ENCODE peak calls at places on chromosomes 16 and 17, in six cellular contexts. One of them, this sample, is unnamed.

GRCh38 chr17:41880130-41880529 is 14.9 kb upstream of the KLHL11 start:
- DNase-seq in HCT116: no peak
- DNase-seq in OCI-LY7: no peak
- DNase-seq in fibroblast of lung: no peak
- DNase-seq in GM23248: no peak
- DNase-seq in IMR-90: no peak
- DNase-seq in this sample: no peak

GRCh38 chr16:88605186-88606145 is 32.9 kb upstream of the IL17C start:
- DNase-seq in HCT116: no peak
- DNase-seq in OCI-LY7: no peak
- DNase-seq in fibroblast of lung: no peak
- DNase-seq in GM23248: no peak
- DNase-seq in IMR-90: no peak
- DNase-seq in this sample: no peak

GRCh38 chr16:67458121-67458641 is 22.8 kb downstream of the ATP6V0D1 start:
- DNase-seq in HCT116: no peak
- DNase-seq in OCI-LY7: no peak
- DNase-seq in fibroblast of lung: no peak
- DNase-seq in GM23248: peak
- DNase-seq in IMR-90: no peak
- DNase-seq in this sample: peak

GRCh38 chr17:41621916-41622315 is 2.5 kb downstream of the KRT17 start:
- DNase-seq in HCT116: no peak
- DNase-seq in OCI-LY7: no peak
- DNase-seq in fibroblast of lung: no peak
- DNase-seq in GM23248: no peak
- DNase-seq in IMR-90: no peak
- DNase-seq in this sample: no peak

GRCh38 chr16:29009050-29009837 is 24.4 kb downstream of the LAT start:
- DNase-seq in HCT116: no peak
- DNase-seq in OCI-LY7: no peak
- DNase-seq in fibroblast of lung: no peak
- DNase-seq in GM23248: no peak
- DNase-seq in IMR-90: no peak
- DNase-seq in this sample: peak

GRCh38 chr16:3454093-3454492 is 10.6 kb downstream of the NAA60 start:
- DNase-seq in HCT116: no peak
- DNase-seq in OCI-LY7: no peak
- DNase-seq in fibroblast of lung: no peak
- DNase-seq in GM23248: peak
- DNase-seq in IMR-90: peak
- DNase-seq in this sample: peak

GRCh38 chr17:62703776-62704380 is 76.4 kb downstream of the MRC2 start:
- DNase-seq in HCT116: no peak
- DNase-seq in OCI-LY7: peak
- DNase-seq in fibroblast of lung: peak
- DNase-seq in GM23248: peak
- DNase-seq in IMR-90: peak
- DNase-seq in this sample: peak

GRCh38 chr16:3670711-3671110 is 16.2 kb downstream of the DNASE1 start:
- DNase-seq in HCT116: no peak
- DNase-seq in OCI-LY7: no peak
- DNase-seq in fibroblast of lung: no peak
- DNase-seq in GM23248: no peak
- DNase-seq in IMR-90: no peak
- DNase-seq in this sample: no peak

GRCh38 chr17:69350911-69351310 is 24.0 kb upstream of the ABCA5 start:
- DNase-seq in HCT116: no peak
- DNase-seq in OCI-LY7: no peak
- DNase-seq in fibroblast of lung: no peak
- DNase-seq in GM23248: peak
- DNase-seq in IMR-90: no peak
- DNase-seq in this sample: no peak

GRCh38 chr17:2042355-2042929 is 620 bp downstream of the OVCA2 start:
- DNase-seq in HCT116: no peak
- DNase-seq in OCI-LY7: no peak
- DNase-seq in fibroblast of lung: peak
- DNase-seq in GM23248: peak
- DNase-seq in IMR-90: no peak
- DNase-seq in this sample: peak

GRCh38 chr16:84827131-84827574 is 7.4 kb downstream of the CRISPLD2 start:
- DNase-seq in HCT116: no peak
- DNase-seq in OCI-LY7: no peak
- DNase-seq in fibroblast of lung: peak
- DNase-seq in GM23248: peak
- DNase-seq in IMR-90: peak
- DNase-seq in this sample: peak

GRCh38 chr17:70622382-70623260 is 453.3 kb downstream of the KCNJ2 start:
- DNase-seq in HCT116: peak
- DNase-seq in OCI-LY7: peak
- DNase-seq in fibroblast of lung: peak
- DNase-seq in GM23248: peak
- DNase-seq in IMR-90: peak
- DNase-seq in this sample: peak

GRCh38 chr16:2046889-2047329 is 725 bp downstream of the NTHL1 start:
- DNase-seq in HCT116: no peak
- DNase-seq in OCI-LY7: no peak
- DNase-seq in fibroblast of lung: no peak
- DNase-seq in GM23248: no peak
- DNase-seq in IMR-90: no peak
- DNase-seq in this sample: no peak

GRCh38 chr17:21003007-21003621 is 39.7 kb downstream of the USP22 start:
- DNase-seq in HCT116: no peak
- DNase-seq in OCI-LY7: no peak
- DNase-seq in fibroblast of lung: no peak
- DNase-seq in GM23248: no peak
- DNase-seq in IMR-90: no peak
- DNase-seq in this sample: no peak

GRCh38 chr17:21001813-21002221 is 41.0 kb downstream of the USP22 start:
- DNase-seq in HCT116: no peak
- DNase-seq in OCI-LY7: no peak
- DNase-seq in fibroblast of lung: peak
- DNase-seq in GM23248: peak
- DNase-seq in IMR-90: no peak
- DNase-seq in this sample: peak

GRCh38 chr17:21002309-21003006 is 40.4 kb downstream of the USP22 start:
- DNase-seq in HCT116: no peak
- DNase-seq in OCI-LY7: no peak
- DNase-seq in fibroblast of lung: no peak
- DNase-seq in GM23248: no peak
- DNase-seq in IMR-90: no peak
- DNase-seq in this sample: no peak

GRCh38 chr17:20999841-21000532 is 42.8 kb downstream of the USP22 start:
- DNase-seq in HCT116: no peak
- DNase-seq in OCI-LY7: no peak
- DNase-seq in fibroblast of lung: no peak
- DNase-seq in GM23248: no peak
- DNase-seq in IMR-90: no peak
- DNase-seq in this sample: peak

GRCh38 chr17:21001111-21001812 is 41.5 kb downstream of the USP22 start:
- DNase-seq in HCT116: no peak
- DNase-seq in OCI-LY7: no peak
- DNase-seq in fibroblast of lung: no peak
- DNase-seq in GM23248: peak
- DNase-seq in IMR-90: no peak
- DNase-seq in this sample: no peak
- H2AFZ ChIP-seq in HCT116: no peak
- H2AFZ ChIP-seq in OCI-LY7: no peak
- H2AFZ ChIP-seq in fibroblast of lung: no peak
- H2AFZ ChIP-seq in GM23248: no peak
- H2AFZ ChIP-seq in IMR-90: no peak
- H2AFZ ChIP-seq in this sample: no peak

GRCh38 chr17:74298690-74299617 is 24.9 kb downstream of the DNAI2 start:
- DNase-seq in HCT116: no peak
- DNase-seq in OCI-LY7: no peak
- DNase-seq in fibroblast of lung: no peak
- DNase-seq in GM23248: no peak
- DNase-seq in IMR-90: no peak
- DNase-seq in this sample: no peak
- H2AFZ ChIP-seq in HCT116: no peak
- H2AFZ ChIP-seq in OCI-LY7: no peak
- H2AFZ ChIP-seq in fibroblast of lung: no peak
- H2AFZ ChIP-seq in GM23248: no peak
- H2AFZ ChIP-seq in IMR-90: no peak
- H2AFZ ChIP-seq in this sample: no peak

GRCh38 chr17:31475378-31476162 is 84.1 kb downstream of the RAB11FIP4 start:
- DNase-seq in HCT116: no peak
- DNase-seq in OCI-LY7: no peak
- DNase-seq in fibroblast of lung: no peak
- DNase-seq in GM23248: no peak
- DNase-seq in IMR-90: no peak
- DNase-seq in this sample: peak
- H2AFZ ChIP-seq in HCT116: no peak
- H2AFZ ChIP-seq in OCI-LY7: no peak
- H2AFZ ChIP-seq in fibroblast of lung: no peak
- H2AFZ ChIP-seq in GM23248: no peak
- H2AFZ ChIP-seq in IMR-90: no peak
- H2AFZ ChIP-seq in this sample: no peak

DNA sequence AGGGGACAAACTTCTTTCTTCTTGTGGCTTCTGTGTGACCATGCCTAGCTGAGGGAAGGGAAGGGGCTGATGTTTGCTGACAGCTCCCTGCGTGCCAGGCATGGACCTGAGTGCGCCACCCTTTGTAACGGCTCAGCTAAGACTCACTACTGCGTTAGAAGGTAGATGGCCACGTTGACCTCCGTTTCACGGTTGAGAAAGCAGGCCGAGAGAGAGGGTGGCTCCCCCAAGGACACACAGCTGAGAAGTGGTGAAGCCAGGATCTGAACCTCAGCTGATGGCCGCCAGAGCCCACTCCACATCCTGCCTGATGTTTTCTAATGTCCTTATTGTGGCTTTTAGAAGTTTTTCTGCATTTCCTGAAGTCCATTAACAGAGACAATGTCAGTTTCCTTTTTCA is 45.1 kb downstream of the RGS9 start:
- DNase-seq in HCT116: no peak
- DNase-seq in OCI-LY7: peak
- DNase-seq in fibroblast of lung: no peak
- DNase-seq in GM23248: no peak
- DNase-seq in IMR-90: no peak
- DNase-seq in this sample: no peak
- H2AFZ ChIP-seq in HCT116: no peak
- H2AFZ ChIP-seq in OCI-LY7: peak
- H2AFZ ChIP-seq in fibroblast of lung: no peak
- H2AFZ ChIP-seq in GM23248: no peak
- H2AFZ ChIP-seq in IMR-90: peak
- H2AFZ ChIP-seq in this sample: no peak

GRCh38 chr16:10599626-10600025 is 19.2 kb upstream of the EMP2 start:
- DNase-seq in HCT116: no peak
- DNase-seq in OCI-LY7: peak
- DNase-seq in fibroblast of lung: no peak
- DNase-seq in GM23248: no peak
- DNase-seq in IMR-90: no peak
- DNase-seq in this sample: peak

GRCh38 chr16:10605636-10606035 is 25.2 kb upstream of the EMP2 start:
- DNase-seq in HCT116: no peak
- DNase-seq in OCI-LY7: no peak
- DNase-seq in fibroblast of lung: no peak
- DNase-seq in GM23248: no peak
- DNase-seq in IMR-90: no peak
- DNase-seq in this sample: no peak

GRCh38 chr16:10598157-10598556 is 17.8 kb upstream of the EMP2 start:
- DNase-seq in HCT116: no peak
- DNase-seq in OCI-LY7: no peak
- DNase-seq in fibroblast of lung: no peak
- DNase-seq in GM23248: no peak
- DNase-seq in IMR-90: no peak
- DNase-seq in this sample: no peak

GRCh38 chr16:10600792-10601443 is 20.5 kb upstream of the EMP2 start:
- DNase-seq in HCT116: no peak
- DNase-seq in OCI-LY7: no peak
- DNase-seq in fibroblast of lung: no peak
- DNase-seq in GM23248: peak
- DNase-seq in IMR-90: peak
- DNase-seq in this sample: no peak

DNA sequence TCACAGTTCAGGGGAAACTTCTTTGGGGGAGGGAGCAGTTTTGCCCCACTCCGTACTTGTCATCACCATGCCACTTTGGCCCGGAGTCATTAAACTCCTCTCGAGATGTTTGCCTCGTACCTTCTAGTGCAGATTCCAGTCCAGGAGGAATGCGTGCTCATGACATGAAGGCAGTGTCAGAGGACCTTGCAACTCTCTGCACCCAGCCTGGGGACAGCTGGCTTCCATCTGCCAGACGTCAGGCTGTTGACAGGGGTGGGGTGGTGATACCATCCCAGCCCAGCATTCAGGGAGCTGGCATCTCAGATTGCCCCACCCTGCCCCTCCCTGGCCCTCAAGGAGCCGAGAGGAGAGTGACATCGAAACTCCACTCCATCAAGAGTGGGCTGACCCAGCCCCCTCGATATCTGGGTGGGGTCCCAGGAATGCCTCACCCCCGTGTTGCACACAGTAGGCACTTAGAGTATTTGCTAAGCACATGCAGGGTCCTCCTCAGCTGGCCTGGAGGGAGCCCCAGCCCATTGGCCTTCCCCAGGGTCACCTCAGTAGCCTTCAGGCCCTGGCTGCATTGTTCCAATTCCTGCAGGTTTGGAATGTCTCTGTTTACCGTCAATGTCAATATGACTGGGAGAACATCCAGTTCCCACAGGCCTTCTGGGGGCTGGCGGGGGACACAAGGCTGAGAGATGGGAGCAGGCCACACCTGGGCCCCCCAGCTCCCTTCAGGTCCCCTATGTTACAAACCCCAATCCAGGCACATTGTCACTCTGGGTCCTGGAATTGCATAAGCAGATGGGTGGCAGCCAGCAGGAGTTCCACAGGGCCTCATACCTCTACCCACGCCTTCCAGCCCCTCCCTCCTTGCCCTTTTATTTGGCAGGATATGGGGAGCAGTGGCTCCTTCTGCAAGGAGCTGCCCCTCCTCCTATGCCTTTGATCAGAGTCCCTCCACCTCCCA is 21.3 kb upstream of the EMP2 start:
- DNase-seq in HCT116: no peak
- DNase-seq in OCI-LY7: no peak
- DNase-seq in fibroblast of lung: no peak
- DNase-seq in GM23248: no peak
- DNase-seq in IMR-90: no peak
- DNase-seq in this sample: no peak
- H2AFZ ChIP-seq in HCT116: no peak
- H2AFZ ChIP-seq in OCI-LY7: no peak
- H2AFZ ChIP-seq in fibroblast of lung: no peak
- H2AFZ ChIP-seq in GM23248: no peak
- H2AFZ ChIP-seq in IMR-90: peak
- H2AFZ ChIP-seq in this sample: no peak

DNA sequence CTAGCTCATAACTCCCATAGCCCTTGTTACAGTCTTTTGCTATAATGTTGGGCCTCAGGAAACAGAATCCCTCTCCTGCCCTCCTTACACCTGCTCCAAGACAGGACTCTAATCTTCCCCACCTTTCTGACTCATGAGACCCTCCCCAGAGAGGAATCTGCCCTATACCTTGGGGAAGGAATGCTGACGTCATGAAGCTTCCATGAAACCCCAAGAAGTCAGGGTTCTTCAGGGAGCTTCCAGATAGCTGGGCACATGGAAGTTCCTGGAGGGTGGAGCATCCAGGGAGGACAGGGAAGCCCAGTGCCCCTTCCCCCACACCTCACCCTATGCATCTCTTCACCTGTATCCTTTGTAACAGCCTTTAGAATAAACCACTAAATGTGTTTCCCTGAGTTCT is 285.7 kb downstream of the SOX9 start:
- DNase-seq in HCT116: no peak
- DNase-seq in OCI-LY7: no peak
- DNase-seq in fibroblast of lung: no peak
- DNase-seq in GM23248: no peak
- DNase-seq in IMR-90: no peak
- DNase-seq in this sample: peak
- H2AFZ ChIP-seq in HCT116: no peak
- H2AFZ ChIP-seq in OCI-LY7: no peak
- H2AFZ ChIP-seq in fibroblast of lung: no peak
- H2AFZ ChIP-seq in GM23248: no peak
- H2AFZ ChIP-seq in IMR-90: no peak
- H2AFZ ChIP-seq in this sample: no peak

GRCh38 chr16:939311-939710 is 31.5 kb downstream of the LMF1 start:
- DNase-seq in HCT116: no peak
- DNase-seq in OCI-LY7: no peak
- DNase-seq in fibroblast of lung: no peak
- DNase-seq in GM23248: no peak
- DNase-seq in IMR-90: no peak
- DNase-seq in this sample: peak
- H2AFZ ChIP-seq in HCT116: no peak
- H2AFZ ChIP-seq in OCI-LY7: no peak
- H2AFZ ChIP-seq in fibroblast of lung: no peak
- H2AFZ ChIP-seq in GM23248: no peak
- H2AFZ ChIP-seq in IMR-90: no peak
- H2AFZ ChIP-seq in this sample: no peak

This sample was measured in osteoblast.